ENCODE peak calls at places on chromosomes 13 and 19, in seven cellular contexts. M is Right ventricle myocardium superior, J is left lung, K is naive B cell, V is IMR-90, X is T-helper 17 cell, P is pancreas. H is an unnamed sample.
A peak's percentile ranks its signal among the peaks of the same experiment; 100 is the strongest.

GRCh38 chr13:74132768-74133656 is 1.2 kb downstream of the KLF12 start:
- ATAC-seq in M (no peak), X (no peak), P (no peak), K (no peak), J (no peak), V (no peak), H (peak; percentile 5)

GRCh38 chr13:46401432-46401831 is 14.4 kb upstream of the RUBCNL start:
- ATAC-seq in M (no peak), J (no peak), P (no peak), K (peak; percentile 87), V (no peak), X (peak; percentile 35), H (no peak)

GRCh38 chr19:709196-709964 is 645 bp downstream of the PALM start:
- ATAC-seq in V (peak; percentile 41), M (peak; percentile 10), K (no peak), X (no peak), P (no peak), J (peak; percentile 4), H (peak; percentile 20)

GRCh38 chr13:59368652-59369051 is 795.1 kb downstream of the DIAPH3 start:
- ATAC-seq in K (no peak), J (peak; percentile 16), P (peak; percentile 52), X (no peak), V (no peak), M (peak; percentile 56), H (no peak)

GRCh38 chr19:2188708-2189385 is 25.1 kb downstream of the DOT1L start:
- ATAC-seq in P (no peak), K (no peak), J (no peak), M (no peak), X (no peak), V (no peak), H (no peak)

GRCh38 chr19:13005861-13006370 is 10.6 kb downstream of the NFIX start:
- ATAC-seq in J (peak; percentile 8), X (no peak), K (no peak), P (no peak), V (no peak), M (no peak), H (no peak)

GRCh38 chr13:40271511-40271910 is 394.9 kb downstream of the FOXO1 start:
- ATAC-seq in K (peak; percentile 49), P (no peak), V (no peak), X (no peak), M (peak; percentile 63), J (peak; percentile 13), H (peak; percentile 42)

GRCh38 chr19:40136818-40137217 is 46.1 kb upstream of the ZNF780A start:
- ATAC-seq in J (no peak), K (no peak), P (no peak), X (no peak), V (no peak), M (no peak), H (no peak)

GRCh38 chr19:42287826-42288107 is 14.2 kb upstream of the PRR19 start:
- ATAC-seq in K (no peak), X (no peak), J (no peak), M (no peak), V (no peak), P (no peak), H (no peak)

GRCh38 chr13:85588359-85588758 is 210.9 kb downstream of the SLITRK6 start:
- ATAC-seq in X (no peak), P (no peak), M (no peak), V (no peak), K (no peak), J (no peak), H (no peak)

GRCh38 chr13:42369071-42369795 is 97.3 kb downstream of the AKAP11 start:
- ATAC-seq in K (no peak), V (no peak), X (no peak), P (no peak), M (no peak), J (no peak), H (no peak)

GRCh38 chr19:16429066-16429758 is 42.6 kb downstream of the EPS15L1 start:
- ATAC-seq in X (peak; percentile 67), V (no peak), M (peak; percentile 94), P (peak; percentile 64), K (no peak), J (peak; percentile 83), H (peak; percentile 80)

GRCh38 chr19:57903298-57904174 is 12.9 kb downstream of the ZNF417 start:
- ATAC-seq in V (peak; percentile 81), P (peak; percentile 32), M (no peak), X (peak; percentile 41), J (peak; percentile 71), K (peak; percentile 51), H (peak; percentile 42)

GRCh38 chr13:52846567-52847321 is 1.7 kb downstream of the PCDH8 start:
- ATAC-seq in M (peak; percentile 62), K (no peak), V (no peak), X (peak; percentile 35), P (peak; percentile 71), J (peak; percentile 72), H (peak; percentile 55)

GRCh38 chr13:26513931-26514330 is 43.6 kb upstream of the WASF3 start:
- ATAC-seq in X (no peak), M (no peak), V (no peak), J (no peak), K (no peak), P (no peak), H (no peak)

GRCh38 chr13:46665630-46666482 is 112.9 kb downstream of the LRCH1 start:
- ATAC-seq in P (peak; percentile 64), V (peak; percentile 44), K (no peak), M (no peak), X (no peak), J (no peak), H (peak; percentile 33)

GRCh38 chr13:21240586-21240985 is 64.1 kb downstream of the MRPL57 start:
- ATAC-seq in M (no peak), P (peak; percentile 35), V (peak; percentile 79), J (peak; percentile 15), K (no peak), X (no peak), H (peak; percentile 47)

GRCh38 chr13:47241446-47241845 is 344.6 kb upstream of the HTR2A start:
- ATAC-seq in V (no peak), X (no peak), M (no peak), K (no peak), P (no peak), J (no peak), H (no peak)

GRCh38 chr13:63942372-63942771 is 2526.7 kb upstream of the PCDH20 start:
- ATAC-seq in K (no peak), J (no peak), P (no peak), V (peak; percentile 21), X (no peak), M (no peak), H (no peak)

GRCh38 chr19:18020212-18021067 is 12.5 kb downstream of the ARRDC2 start:
- ATAC-seq in P (peak; percentile 58), X (no peak), V (peak; percentile 65), J (peak; percentile 23), M (peak; percentile 73), K (no peak), H (peak; percentile 44)

GRCh38 chr13:97621631-97622030 is 187.7 kb downstream of the RAP2A start:
- ATAC-seq in X (no peak), P (no peak), J (no peak), V (no peak), K (no peak), M (no peak), H (no peak)

GRCh38 chr13:114100446-114101320 is 31.7 kb downstream of the RASA3 start:
- ATAC-seq in J (no peak), X (no peak), M (peak; percentile 64), K (no peak), P (peak; percentile 77), V (no peak), H (no peak)

GRCh38 chr19:18999016-18999758 is 34.1 kb downstream of the SUGP2 start:
- ATAC-seq in M (no peak), K (no peak), X (peak; percentile 27), V (no peak), J (no peak), P (no peak), H (no peak)

GRCh38 chr19:7069904-7070226 is 362 bp downstream of the ZNF557 start:
- ATAC-seq in J (no peak), K (peak; percentile 3), V (no peak), X (peak; percentile 12), M (no peak), P (peak; percentile 11), H (peak; percentile 40)

GRCh38 chr19:13181747-13182388 is 31.7 kb downstream of the IER2 start:
- ATAC-seq in J (peak; percentile 54), V (peak; percentile 78), X (no peak), P (peak; percentile 82), M (peak; percentile 96), K (peak; percentile 77), H (peak; percentile 86)

GRCh38 chr13:61575941-61576340 is 160.3 kb upstream of the PCDH20 start:
- ATAC-seq in M (no peak), V (no peak), X (no peak), J (no peak), K (no peak), P (no peak), H (no peak)

H was measured in SK-N-SH treated with all-trans-retinoic acid at 6 μM for 48 hours.